ENCODE peak calls at places on chromosomes 3 and 15, in six cellular contexts. W is naive thymus-derived CD8-positive, alpha-beta T cell; M is T-helper 1 cell; U is SJSA1; T is HL-60; I is hypothalamus. Q is an unnamed sample.
A peak's percentile ranks its signal among the peaks of the same experiment; 100 is the strongest.

GRCh38 chr15:78046796-78047341 is 30.6 kb downstream of the TBC1D2B start:
- DNase-seq in U (no peak), T (peak; percentile 73), W (no peak), M (no peak), I (no peak), Q (no peak)

GRCh38 chr3:57948782-57949242 is 59.4 kb upstream of the FLNB start:
- DNase-seq in M (no peak), W (no peak), I (no peak), T (no peak), U (no peak), Q (no peak)

GRCh38 chr3:168883145-168883544 is 780.4 kb downstream of the MECOM start:
- DNase-seq in I (no peak), M (no peak), W (no peak), U (no peak), T (no peak), Q (no peak)

GRCh38 chr15:90291679-90292356 is 26.3 kb downstream of the NGRN start:
- DNase-seq in U (no peak), T (no peak), I (no peak), W (no peak), M (no peak), Q (no peak)

GRCh38 chr15:96339662-96340347 is 9.3 kb downstream of the NR2F2 start:
- DNase-seq in M (no peak), U (no peak), W (no peak), T (no peak), I (no peak), Q (no peak)

GRCh38 chr3:57019057-57019456 is 41.4 kb upstream of the SPATA12 start:
- DNase-seq in U (no peak), T (no peak), W (no peak), M (no peak), I (no peak), Q (no peak)

GRCh38 chr3:184874709-184875644 is 63.0 kb downstream of the VPS8 start:
- DNase-seq in U (no peak), W (no peak), M (no peak), I (no peak), T (peak; percentile 32), Q (no peak)

GRCh38 chr3:173913397-173913796 is 515.9 kb downstream of the NLGN1 start:
- DNase-seq in W (no peak), M (no peak), T (no peak), I (no peak), U (no peak), Q (no peak)

GRCh38 chr3:33716227-33716626 is 1.8 kb downstream of the CLASP2 start:
- DNase-seq in I (no peak), U (no peak), T (peak; percentile 25), M (no peak), W (no peak), Q (no peak)

GRCh38 chr15:60651155-60651554 is 172.2 kb upstream of the ICE2 start:
- DNase-seq in M (no peak), T (no peak), I (no peak), U (no peak), W (no peak), Q (no peak)

GRCh38 chr3:142087676-142088075 is 61.7 kb downstream of the TFDP2 start:
- DNase-seq in M (no peak), W (no peak), T (no peak), I (no peak), U (no peak), Q (no peak)

GRCh38 chr3:134445631-134446030 is 40.2 kb downstream of the ANAPC13 start:
- DNase-seq in I (no peak), T (no peak), W (no peak), M (no peak), U (no peak), Q (no peak)

GRCh38 chr15:40266828-40267304 is 16.0 kb downstream of the ANKRD63 start:
- DNase-seq in I (no peak), M (no peak), U (peak; percentile 89), W (no peak), T (no peak), Q (no peak)

GRCh38 chr3:171380711-171381435 is 79.3 kb downstream of the TNIK start:
- DNase-seq in W (no peak), U (no peak), I (no peak), M (no peak), T (no peak), Q (no peak)

GRCh38 chr15:90035835-90036220 is 34.7 kb downstream of the ZNF710 start:
- DNase-seq in I (no peak), T (peak; percentile 88), W (no peak), M (no peak), U (no peak), Q (no peak)

GRCh38 chr15:39969871-39970270 is 36.0 kb downstream of the EIF2AK4 start:
- DNase-seq in W (no peak), T (peak; percentile 18), U (no peak), M (no peak), I (no peak), Q (peak; percentile 39)

GRCh38 chr15:88805031-88805780 is 2.0 kb downstream of the ACAN start:
- DNase-seq in M (no peak), W (no peak), T (no peak), I (no peak), U (no peak), Q (no peak)

GRCh38 chr3:82055792-82056191 is 294.3 kb upstream of the GBE1 start:
- DNase-seq in T (no peak), I (no peak), W (no peak), U (no peak), M (no peak), Q (no peak)

GRCh38 chr15:70167155-70167554 is 69.4 kb upstream of the TLE3 start:
- DNase-seq in W (no peak), I (no peak), M (no peak), U (no peak), T (no peak), Q (no peak)

GRCh38 chr3:105997800-105998526 is 129.2 kb upstream of the CBLB start:
- DNase-seq in U (no peak), W (no peak), M (no peak), I (no peak), T (peak; percentile 75), Q (no peak)

GRCh38 chr15:99252326-99252725 is 1.0 kb downstream of the LRRC28 start:
- DNase-seq in W (no peak), U (no peak), M (no peak), I (no peak), T (no peak), Q (no peak)

GRCh38 chr3:170584585-170585007 is 1.3 kb downstream of the SLC7A14 start:
- DNase-seq in T (peak; percentile 15), I (peak; percentile 13), W (peak; percentile 18), U (peak; percentile 66), M (peak; percentile 14), Q (no peak)

GRCh38 chr3:42515976-42516375 is 13.5 kb downstream of the VIPR1 start:
- DNase-seq in I (no peak), M (no peak), U (no peak), W (no peak), T (no peak), Q (no peak)

GRCh38 chr3:143139786-143140185 is 20.2 kb downstream of the CHST2 start:
- DNase-seq in M (no peak), W (no peak), I (no peak), T (no peak), U (no peak), Q (no peak)

GRCh38 chr3:8749316-8749715 is 15.7 kb downstream of the CAV3 start:
- DNase-seq in T (no peak), U (no peak), W (no peak), M (no peak), I (no peak), Q (no peak)

GRCh38 chr3:35644461-35644860 is 5.1 kb downstream of the ARPP21 start:
- DNase-seq in T (no peak), I (no peak), W (no peak), M (no peak), U (no peak), Q (no peak)

GRCh38 chr3:3641877-3642276 is 157.4 kb upstream of the LRRN1 start:
- DNase-seq in W (no peak), I (no peak), M (no peak), T (no peak), U (no peak), Q (no peak)

GRCh38 chr15:79007066-79007465 is 62.2 kb upstream of the CTSH start:
- DNase-seq in I (no peak), T (peak; percentile 48), W (no peak), M (no peak), U (no peak), Q (no peak)

GRCh38 chr3:65995030-65995429 is 43.7 kb downstream of the MAGI1 start:
- DNase-seq in I (no peak), W (no peak), T (no peak), M (no peak), U (no peak), Q (no peak)

GRCh38 chr15:100101389-100102089 is 240.2 kb downstream of the ADAMTS17 start:
- DNase-seq in W (no peak), M (no peak), U (peak; percentile 24), T (no peak), I (no peak), Q (no peak)

GRCh38 chr15:59369597-59369996 is 3.1 kb downstream of the MYO1E start:
- DNase-seq in I (no peak), T (no peak), U (no peak), W (no peak), M (no peak), Q (no peak)